ENCODE peak calls at places on chromosome 9, in eight cellular contexts. One of them, this sample, is unnamed. For H3K4me1, the result is how much of the 10 kb centered on the place peaks cover.

GRCh38 chr9:7862170-7862569 is 62.6 kb upstream of the DMAC1 start:
- DNase-seq in PC-3: no peak
- DNase-seq in adrenal gland: no peak
- DNase-seq in PC-9: no peak
- DNase-seq in A549: no peak
- DNase-seq in lung: no peak
- DNase-seq in heart right ventricle: no peak
- DNase-seq in Panc1: no peak
- DNase-seq in this sample: no peak

GRCh38 chr9:22342489-22343217 is 104.0 kb upstream of the DMRTA1 start:
- DNase-seq in Panc1: no peak
- DNase-seq in lung: no peak
- DNase-seq in PC-9: peak
- DNase-seq in heart right ventricle: no peak
- DNase-seq in PC-3: peak
- DNase-seq in A549: no peak
- DNase-seq in adrenal gland: no peak
- DNase-seq in this sample: no peak

GRCh38 chr9:73024601-73025034 is 71.8 kb upstream of the ALDH1A1 start:
- DNase-seq in adrenal gland: no peak
- DNase-seq in Panc1: no peak
- DNase-seq in heart right ventricle: no peak
- DNase-seq in A549: no peak
- DNase-seq in PC-9: no peak
- DNase-seq in lung: no peak
- DNase-seq in PC-3: no peak
- DNase-seq in this sample: no peak

GRCh38 chr9:125960631-125961030 is 213.5 kb downstream of the PBX3 start:
- DNase-seq in heart right ventricle: no peak
- DNase-seq in lung: no peak
- DNase-seq in A549: no peak
- DNase-seq in PC-3: no peak
- DNase-seq in Panc1: no peak
- DNase-seq in adrenal gland: no peak
- DNase-seq in PC-9: no peak
- DNase-seq in this sample: no peak

GRCh38 chr9:135533093-135533492 is 11.9 kb downstream of the LCN1 start:
- DNase-seq in A549: no peak
- DNase-seq in heart right ventricle: no peak
- DNase-seq in PC-9: no peak
- DNase-seq in adrenal gland: no peak
- DNase-seq in PC-3: no peak
- DNase-seq in Panc1: no peak
- DNase-seq in lung: no peak
- DNase-seq in this sample: no peak

GRCh38 chr9:19127881-19128719 is 808 bp upstream of the PLIN2 start:
- DNase-seq in heart right ventricle: peak
- DNase-seq in lung: peak
- DNase-seq in PC-9: no peak
- DNase-seq in Panc1: no peak
- DNase-seq in adrenal gland: peak
- DNase-seq in PC-3: no peak
- DNase-seq in A549: no peak
- DNase-seq in this sample: no peak

GRCh38 chr9:34550016-34550680 is 27.4 kb upstream of the ENHO start:
- DNase-seq in heart right ventricle: no peak
- DNase-seq in PC-9: no peak
- DNase-seq in A549: no peak
- DNase-seq in lung: no peak
- DNase-seq in Panc1: no peak
- DNase-seq in adrenal gland: no peak
- DNase-seq in PC-3: no peak
- DNase-seq in this sample: no peak

GRCh38 chr9:89137548-89138462 is 40.8 kb downstream of the SHC3 start:
- DNase-seq in adrenal gland: peak
- DNase-seq in heart right ventricle: peak
- DNase-seq in Panc1: no peak
- DNase-seq in PC-9: peak
- DNase-seq in lung: peak
- DNase-seq in A549: peak
- DNase-seq in PC-3: peak
- DNase-seq in this sample: no peak

GRCh38 chr9:133680976-133681657 is 45.0 kb downstream of the DBH start:
- DNase-seq in PC-3: no peak
- DNase-seq in Panc1: no peak
- DNase-seq in lung: no peak
- DNase-seq in adrenal gland: no peak
- DNase-seq in PC-9: no peak
- DNase-seq in A549: no peak
- DNase-seq in heart right ventricle: no peak
- DNase-seq in this sample: no peak

GRCh38 chr9:133677126-133678010 is 41.2 kb downstream of the DBH start:
- DNase-seq in Panc1: no peak
- DNase-seq in adrenal gland: no peak
- DNase-seq in heart right ventricle: no peak
- DNase-seq in PC-9: no peak
- DNase-seq in lung: no peak
- DNase-seq in A549: no peak
- DNase-seq in PC-3: no peak
- DNase-seq in this sample: no peak

GRCh38 chr9:133680250-133680975 is 44.2 kb downstream of the DBH start:
- DNase-seq in heart right ventricle: no peak
- DNase-seq in Panc1: no peak
- DNase-seq in adrenal gland: no peak
- DNase-seq in A549: no peak
- DNase-seq in PC-9: no peak
- DNase-seq in PC-3: no peak
- DNase-seq in lung: no peak
- DNase-seq in this sample: peak

GRCh38 chr9:133679466-133680051 is 43.4 kb downstream of the DBH start:
- DNase-seq in lung: no peak
- DNase-seq in Panc1: no peak
- DNase-seq in A549: no peak
- DNase-seq in PC-9: no peak
- DNase-seq in heart right ventricle: peak
- DNase-seq in PC-3: no peak
- DNase-seq in adrenal gland: peak
- DNase-seq in this sample: peak

GRCh38 chr9:133679056-133679455 is 42.9 kb downstream of the DBH start:
- DNase-seq in PC-3: no peak
- DNase-seq in adrenal gland: no peak
- DNase-seq in heart right ventricle: no peak
- DNase-seq in Panc1: no peak
- DNase-seq in lung: no peak
- DNase-seq in A549: no peak
- DNase-seq in PC-9: no peak
- DNase-seq in this sample: no peak
- H3K4me1 ChIP-seq in PC-3: under half
- H3K4me1 ChIP-seq in adrenal gland: under half
- H3K4me1 ChIP-seq in heart right ventricle: under half
- H3K4me1 ChIP-seq in Panc1: under half
- H3K4me1 ChIP-seq in lung: under half
- H3K4me1 ChIP-seq in A549: under half
- H3K4me1 ChIP-seq in PC-9: under half
- H3K4me1 ChIP-seq in this sample: under half

GRCh38 chr9:78860806-78861475 is 564.0 kb downstream of the PSAT1 start:
- DNase-seq in lung: no peak
- DNase-seq in PC-3: peak
- DNase-seq in heart right ventricle: no peak
- DNase-seq in PC-9: no peak
- DNase-seq in A549: no peak
- DNase-seq in adrenal gland: no peak
- DNase-seq in Panc1: no peak
- DNase-seq in this sample: no peak
- TF ChIP-seq CTCF in lung: no peak
- TF ChIP-seq CTCF in PC-3: no peak
- TF ChIP-seq CTCF in heart right ventricle: no peak
- TF ChIP-seq CTCF in PC-9: no peak
- TF ChIP-seq CTCF in A549: no peak
- TF ChIP-seq CTCF in adrenal gland: no peak
- TF ChIP-seq CTCF in Panc1: peak
- TF ChIP-seq CTCF in this sample: no peak

DNA sequence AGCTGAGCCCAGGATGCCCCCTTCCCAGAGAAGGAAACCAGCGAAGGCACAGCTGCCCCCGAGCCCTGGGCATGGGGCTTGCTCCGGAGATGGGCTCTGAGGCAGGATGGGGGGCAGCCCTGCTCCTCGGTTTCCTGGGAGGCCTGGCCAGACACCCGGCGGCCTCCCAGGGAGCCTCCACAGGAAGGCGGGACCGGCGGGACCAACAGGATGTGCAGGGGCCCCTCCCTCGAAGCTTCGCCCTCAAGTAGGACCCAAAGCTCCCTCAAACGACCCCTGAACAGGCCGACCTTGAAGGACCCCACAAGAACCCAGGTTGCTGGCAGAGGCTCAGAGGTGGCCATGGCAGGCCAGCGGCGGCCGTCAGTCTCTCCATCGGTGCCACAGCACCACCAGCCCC is 11.7 kb downstream of the EXD3 start:
- DNase-seq in A549: no peak
- DNase-seq in heart right ventricle: peak
- DNase-seq in adrenal gland: no peak
- DNase-seq in PC-9: no peak
- DNase-seq in lung: no peak
- DNase-seq in PC-3: no peak
- DNase-seq in Panc1: no peak
- DNase-seq in this sample: no peak
- H3K4me3 ChIP-seq in A549: peak
- H3K4me3 ChIP-seq in heart right ventricle: no peak
- H3K4me3 ChIP-seq in adrenal gland: no peak
- H3K4me3 ChIP-seq in PC-9: no peak
- H3K4me3 ChIP-seq in lung: no peak
- H3K4me3 ChIP-seq in PC-3: no peak
- H3K4me3 ChIP-seq in Panc1: peak
- H3K4me3 ChIP-seq in this sample: no peak

GRCh38 chr9:116506685-116507084 is 180.4 kb upstream of the TRIM32 start:
- DNase-seq in heart right ventricle: no peak
- DNase-seq in A549: no peak
- DNase-seq in PC-9: no peak
- DNase-seq in adrenal gland: no peak
- DNase-seq in lung: no peak
- DNase-seq in Panc1: no peak
- DNase-seq in PC-3: peak
- DNase-seq in this sample: no peak
- H3K4me1 ChIP-seq in heart right ventricle: under half
- H3K4me1 ChIP-seq in A549: under half
- H3K4me1 ChIP-seq in PC-9: under half
- H3K4me1 ChIP-seq in adrenal gland: under half
- H3K4me1 ChIP-seq in lung: under half
- H3K4me1 ChIP-seq in Panc1: under half
- H3K4me1 ChIP-seq in PC-3: under half
- H3K4me1 ChIP-seq in this sample: under half

GRCh38 chr9:77977210-77977611 is 54.4 kb downstream of the GNAQ start:
- DNase-seq in lung: peak
- DNase-seq in PC-3: no peak
- DNase-seq in A549: peak
- DNase-seq in heart right ventricle: peak
- DNase-seq in adrenal gland: peak
- DNase-seq in PC-9: peak
- DNase-seq in Panc1: peak
- DNase-seq in this sample: peak
- TF ChIP-seq CTCF in lung: peak
- TF ChIP-seq CTCF in PC-3: peak
- TF ChIP-seq CTCF in A549: peak
- TF ChIP-seq CTCF in heart right ventricle: peak
- TF ChIP-seq CTCF in adrenal gland: peak
- TF ChIP-seq CTCF in PC-9: peak
- TF ChIP-seq CTCF in Panc1: peak
- TF ChIP-seq CTCF in this sample: peak

DNA sequence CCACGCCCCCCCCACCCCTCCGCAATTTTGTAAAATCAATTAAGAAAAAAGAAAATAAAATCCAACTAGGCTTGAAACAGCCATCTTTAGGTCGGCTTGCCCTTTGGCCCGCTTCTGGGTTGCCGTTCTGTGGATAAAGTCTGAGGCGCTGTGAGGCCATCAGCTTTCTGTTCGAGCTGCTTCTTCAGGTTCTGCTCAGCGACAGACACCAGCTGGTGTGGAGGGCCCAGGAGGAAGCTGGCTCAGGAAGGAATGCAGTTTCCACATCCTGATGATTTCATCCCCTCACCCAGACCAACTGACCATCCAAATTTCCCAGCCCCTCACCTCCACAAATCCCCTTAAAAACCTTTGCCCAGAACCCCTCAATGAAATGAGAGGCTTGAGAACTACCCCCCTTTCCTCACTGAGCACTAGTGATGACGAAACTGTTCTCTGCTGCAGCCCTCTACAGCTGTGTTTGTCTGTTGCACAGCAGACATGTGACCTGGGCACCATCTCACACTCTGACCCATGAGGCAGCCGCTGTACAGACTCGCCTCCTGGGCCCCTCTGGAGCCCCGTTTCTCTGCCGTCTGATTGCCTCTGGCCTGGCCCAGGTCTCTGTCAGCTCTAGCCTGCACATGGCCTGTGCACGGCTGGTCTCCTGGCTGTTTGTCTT is 45.4 kb downstream of the SPATA31C2 start:
- DNase-seq in PC-3: no peak
- DNase-seq in lung: no peak
- DNase-seq in Panc1: no peak
- DNase-seq in heart right ventricle: peak
- DNase-seq in adrenal gland: peak
- DNase-seq in A549: no peak
- DNase-seq in PC-9: no peak
- DNase-seq in this sample: no peak
- H3K4me3 ChIP-seq in PC-3: no peak
- H3K4me3 ChIP-seq in lung: no peak
- H3K4me3 ChIP-seq in Panc1: no peak
- H3K4me3 ChIP-seq in heart right ventricle: no peak
- H3K4me3 ChIP-seq in adrenal gland: no peak
- H3K4me3 ChIP-seq in A549: no peak
- H3K4me3 ChIP-seq in PC-9: no peak
- H3K4me3 ChIP-seq in this sample: no peak

GRCh38 chr9:121067655-121068054 is 7.1 kb upstream of the CNTRL start:
- DNase-seq in PC-9: no peak
- DNase-seq in lung: no peak
- DNase-seq in Panc1: no peak
- DNase-seq in heart right ventricle: no peak
- DNase-seq in adrenal gland: no peak
- DNase-seq in PC-3: no peak
- DNase-seq in A549: no peak
- DNase-seq in this sample: no peak

GRCh38 chr9:121071356-121071755 is 3.4 kb upstream of the CNTRL start:
- DNase-seq in adrenal gland: no peak
- DNase-seq in Panc1: no peak
- DNase-seq in heart right ventricle: no peak
- DNase-seq in PC-3: no peak
- DNase-seq in PC-9: no peak
- DNase-seq in A549: no peak
- DNase-seq in lung: no peak
- DNase-seq in this sample: no peak

DNA sequence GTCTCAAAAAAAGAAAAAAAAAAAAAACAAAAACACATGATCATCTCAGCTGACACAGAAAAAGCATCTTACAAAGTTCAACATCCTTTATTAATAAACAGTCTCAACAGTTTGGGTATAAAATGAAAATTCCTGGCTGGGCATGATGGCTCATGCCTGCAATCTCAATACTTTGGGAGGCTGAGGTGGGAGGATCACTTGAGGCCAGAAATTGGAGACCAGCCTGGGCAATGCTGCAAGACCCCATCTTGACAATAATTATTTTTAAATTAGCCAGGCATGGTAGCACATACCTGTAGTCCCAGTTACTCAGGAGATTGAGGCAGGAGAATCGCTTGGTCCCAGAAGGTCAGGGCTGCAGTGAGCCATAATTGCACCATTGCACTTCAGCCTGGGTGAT is 7.9 kb upstream of the CNTRL start:
- DNase-seq in lung: no peak
- DNase-seq in PC-3: no peak
- DNase-seq in PC-9: no peak
- DNase-seq in A549: no peak
- DNase-seq in Panc1: no peak
- DNase-seq in heart right ventricle: no peak
- DNase-seq in adrenal gland: no peak
- DNase-seq in this sample: no peak
- H3K4me1 ChIP-seq in lung: under half
- H3K4me1 ChIP-seq in PC-3: under half
- H3K4me1 ChIP-seq in PC-9: under half
- H3K4me1 ChIP-seq in A549: under half
- H3K4me1 ChIP-seq in Panc1: under half
- H3K4me1 ChIP-seq in heart right ventricle: under half
- H3K4me1 ChIP-seq in adrenal gland: under half
- H3K4me1 ChIP-seq in this sample: under half

This sample was measured in pancreas.